ENCODE peak calls at places on chromosomes 5 and 9, in four cellular contexts. P is CD4-positive, alpha-beta memory T cell; M is uterus; U is DND-41. G is an unnamed sample. For H3K36me3, the result is how much of the 10 kb centered on the place peaks cover.

GRCh38 chr5:133993152-133993548 is 11.6 kb downstream of the VDAC1 start:
- DNase-seq in M (no peak), U (no peak), P (no peak), G (no peak)

GRCh38 chr9:109471994-109472393 is 26.1 kb downstream of the PTPN3 start:
- DNase-seq in P (no peak), U (no peak), M (no peak), G (no peak)

GRCh38 chr5:322281-322941 is 897 bp downstream of the AHRR start:
- DNase-seq in M (no peak), P (no peak), U (no peak), G (no peak)

GRCh38 chr5:68406767-68407232 is 191.2 kb downstream of the PIK3R1 start:
- DNase-seq in M (no peak), P (no peak), U (no peak), G (no peak)

GRCh38 chr9:17165734-17166133 is 30.9 kb downstream of the CNTLN start:
- DNase-seq in P (no peak), U (no peak), M (no peak), G (no peak)

GRCh38 chr5:31225118-31225517 is 31.6 kb downstream of the CDH6 start:
- DNase-seq in M (no peak), P (no peak), U (no peak), G (no peak)

GRCh38 chr5:90563161-90563560 is 4.6 kb downstream of the ADGRV1 start:
- DNase-seq in P (no peak), M (no peak), U (no peak), G (no peak)

GRCh38 chr9:107221321-107221720 is 61.8 kb upstream of the RAD23B start:
- DNase-seq in U (no peak), P (no peak), M (no peak), G (no peak)

GRCh38 chr5:57259704-57260103 is 85.8 kb downstream of the GPBP1 start:
- DNase-seq in U (no peak), M (no peak), P (no peak), G (no peak)

GRCh38 chr5:55965525-55965924 is 29.2 kb downstream of the IL6ST start:
- DNase-seq in P (no peak), U (no peak), M (no peak), G (no peak)

GRCh38 chr5:33313150-33313549 is 127.6 kb upstream of the TARS1 start:
- DNase-seq in P (no peak), M (no peak), U (no peak), G (no peak)

DNA sequence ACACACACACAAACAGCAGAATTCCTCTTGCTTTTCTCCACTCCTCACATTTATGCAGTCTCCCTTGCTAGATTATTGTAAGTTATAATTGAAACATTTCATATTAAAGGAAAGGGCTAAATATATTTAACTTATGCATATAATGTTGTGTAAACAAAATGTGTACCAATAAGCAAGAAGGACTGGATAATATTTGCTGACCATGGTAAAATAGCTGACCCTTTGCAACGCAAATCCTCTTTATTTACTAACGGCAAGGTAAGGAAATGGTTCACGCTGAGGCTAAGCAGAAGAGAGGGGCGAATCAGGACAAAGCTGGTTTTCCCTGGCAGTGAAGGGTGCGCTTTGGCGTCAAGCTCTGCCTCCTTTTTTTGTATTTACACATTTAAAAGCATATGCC is 154.2 kb upstream of the IRX4 start:
- DNase-seq in M (no peak), P (no peak), U (no peak), G (no peak)
- H3K36me3 ChIP-seq in M (under half), P (under half), U (under half), G (under half)

DNA sequence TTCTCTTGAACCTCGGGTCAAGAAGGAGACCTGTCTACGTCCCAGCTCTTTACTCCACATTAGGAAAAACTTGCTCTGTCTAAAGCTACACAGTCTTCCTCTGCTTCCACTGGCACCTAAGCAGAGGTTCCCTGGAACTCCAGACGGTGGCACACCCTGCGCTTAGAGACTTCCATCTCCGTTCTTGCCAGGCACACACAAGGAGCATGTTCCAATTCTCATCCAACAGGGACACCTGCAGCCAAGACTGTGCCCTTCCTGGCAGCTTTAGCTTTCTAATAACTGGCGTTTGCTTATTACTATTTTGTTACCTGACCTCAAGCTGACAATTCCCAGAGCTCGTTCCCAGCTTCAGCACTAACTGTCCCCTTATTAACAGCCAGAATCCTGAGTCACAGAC is 16.0 kb downstream of the CAPSL start:
- DNase-seq in M (no peak), U (peak), P (no peak), G (no peak)
- H3K36me3 ChIP-seq in M (under half), U (under half), P (under half), G (under half)

GRCh38 chr9:119368179-119368578 is 1.1 kb downstream of the BRINP1 start:
- DNase-seq in U (no peak), P (no peak), M (no peak), G (no peak)
- H3K36me3 ChIP-seq in U (under half), P (under half), M (under half), G (under half)

DNA sequence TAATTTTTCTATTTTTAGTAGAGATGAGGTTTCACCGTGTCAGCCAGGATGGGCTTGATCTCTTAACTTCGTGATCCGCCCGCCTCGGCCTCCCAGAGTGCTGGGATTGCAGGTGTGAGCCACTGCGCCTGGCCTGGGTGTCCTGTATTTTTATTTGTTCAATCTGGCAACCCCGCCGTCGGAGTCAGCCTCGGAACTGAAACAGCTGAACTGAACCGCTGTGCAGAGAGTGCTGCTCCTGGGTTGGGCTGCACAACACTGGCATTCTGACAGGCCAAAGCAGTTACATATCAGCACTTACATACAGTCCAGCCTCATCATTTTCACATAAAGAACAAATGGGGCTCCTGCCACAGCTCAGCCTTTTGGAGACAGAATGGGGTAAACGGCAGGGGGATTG is 185.6 kb downstream of the C9orf50 start:
- DNase-seq in P (no peak), U (no peak), M (no peak), G (no peak)
- H3K36me3 ChIP-seq in P (under half), U (under half), M (under half), G (under half)

G was measured in right atrium auricular region.